ENCODE peak calls at places on chromosomes 5 and 9, in four cellular contexts. Y is stomach, P is Peyer's patch, K is lower lobe of right lung. A is an unnamed sample. For H3K4me1, the result is how much of the 10 kb centered on the place peaks cover.

GRCh38 chr9:107158321-107158720 is 124.8 kb upstream of the RAD23B start:
- DNase-seq in K (no peak), P (no peak), Y (no peak), A (no peak)

GRCh38 chr5:180090098-180090768 is 18.7 kb upstream of the RNF130 start:
- DNase-seq in K (peak), P (peak), Y (peak), A (no peak)

GRCh38 chr9:76433406-76433805 is 25.6 kb upstream of the GCNT1 start:
- DNase-seq in P (no peak), K (no peak), Y (no peak), A (no peak)

GRCh38 chr5:152376871-152377270 is 28.2 kb downstream of the NMUR2 start:
- DNase-seq in P (no peak), K (no peak), Y (no peak), A (no peak)

GRCh38 chr5:72817076-72817476 is 615 bp downstream of the TNPO1 start:
- DNase-seq in Y (peak), P (peak), K (peak), A (no peak)

GRCh38 chr5:93596676-93597441 is 13.8 kb downstream of the NR2F1 start:
- DNase-seq in Y (peak), K (peak), P (no peak), A (no peak)

GRCh38 chr9:132578367-132578932 is 4.0 kb upstream of the BARHL1 start:
- DNase-seq in Y (no peak), K (peak), P (no peak), A (no peak)

GRCh38 chr5:53035868-53036381 is 46.8 kb downstream of the ITGA2 start:
- DNase-seq in K (no peak), P (no peak), Y (no peak), A (no peak)

GRCh38 chr9:85534340-85534739 is 207.4 kb downstream of the AGTPBP1 start:
- DNase-seq in K (peak), Y (no peak), P (no peak), A (no peak)

GRCh38 chr9:112526973-112527372 is 40.3 kb downstream of the KIAA1958 start:
- DNase-seq in Y (no peak), K (no peak), P (no peak), A (no peak)

GRCh38 chr5:126877011-126877410 is 100.1 kb downstream of the LMNB1 start:
- DNase-seq in Y (no peak), K (no peak), P (no peak), A (no peak)

GRCh38 chr5:138752341-138752950 is 779 bp upstream of the CTNNA1 start:
- DNase-seq in Y (no peak), P (no peak), K (no peak), A (no peak)

GRCh38 chr9:111599092-111599947 is at the start of gene PTGR1:
- DNase-seq in K (peak), P (no peak), Y (peak), A (peak)

GRCh38 chr5:14143509-14143842 is 334 bp downstream of the TRIO start:
- DNase-seq in P (no peak), Y (no peak), K (no peak), A (no peak)

GRCh38 chr5:313265-313664 is 8.2 kb upstream of the AHRR start:
- DNase-seq in K (no peak), Y (no peak), P (no peak), A (no peak)

GRCh38 chr9:77440057-77440456 is 208.1 kb downstream of the GNA14 start:
- DNase-seq in K (no peak), Y (no peak), P (no peak), A (no peak)

GRCh38 chr5:83972236-83972635 is 251.6 kb upstream of the HAPLN1 start:
- DNase-seq in Y (no peak), P (no peak), K (no peak), A (no peak)

GRCh38 chr5:139762624-139763170 is 32.9 kb upstream of the PSD2 start:
- DNase-seq in Y (no peak), K (no peak), P (no peak), A (no peak)

GRCh38 chr5:137352095-137352494 is 147.0 kb downstream of the SPOCK1 start:
- DNase-seq in P (no peak), K (no peak), Y (no peak), A (no peak)

GRCh38 chr5:121251954-121252353 is 599.7 kb upstream of the FTMT start:
- DNase-seq in K (no peak), Y (no peak), P (no peak), A (no peak)

GRCh38 chr5:119357815-119358559 is 2.2 kb downstream of the TNFAIP8 start:
- DNase-seq in P (no peak), Y (no peak), K (no peak), A (no peak)
- H3K4me3 ChIP-seq in P (no peak), Y (peak), K (peak), A (no peak)

GRCh38 chr5:168941901-168942300 is 359.0 kb downstream of the SLIT3 start:
- DNase-seq in P (no peak), K (no peak), Y (no peak), A (no peak)

GRCh38 chr5:168939131-168939530 is 360.0 kb upstream of the PANK3 start:
- DNase-seq in P (no peak), K (no peak), Y (no peak), A (no peak)

GRCh38 chr5:168939887-168940534 is 360.8 kb upstream of the PANK3 start:
- DNase-seq in P (no peak), K (no peak), Y (no peak), A (no peak)

GRCh38 chr5:168943485-168943884 is 357.5 kb downstream of the SLIT3 start:
- DNase-seq in Y (no peak), K (no peak), P (no peak), A (no peak)

DNA sequence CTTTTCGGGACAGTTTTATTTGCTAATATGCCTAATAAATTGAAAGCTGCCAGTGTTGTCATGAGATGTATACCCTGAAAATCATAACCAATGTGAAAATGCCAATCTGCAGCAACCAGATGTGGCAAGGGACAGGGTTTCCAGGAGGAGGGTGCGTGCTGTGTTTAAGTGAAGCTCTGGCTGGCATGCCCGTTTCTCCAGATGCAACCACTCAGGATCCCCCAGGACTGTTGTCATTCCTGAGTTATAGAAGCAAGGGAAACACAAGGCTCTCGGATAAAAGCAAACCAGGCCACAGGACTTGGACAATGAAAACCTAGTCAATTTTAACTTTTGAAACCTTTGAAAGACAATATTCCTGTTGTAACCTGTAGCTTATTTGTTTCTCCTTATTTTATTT is 360.2 kb downstream of the SLIT3 start:
- DNase-seq in P (no peak), K (no peak), Y (no peak), A (no peak)
- H3K4me1 ChIP-seq in P (under half), K (under half), Y (under half), A (under half)

DNA sequence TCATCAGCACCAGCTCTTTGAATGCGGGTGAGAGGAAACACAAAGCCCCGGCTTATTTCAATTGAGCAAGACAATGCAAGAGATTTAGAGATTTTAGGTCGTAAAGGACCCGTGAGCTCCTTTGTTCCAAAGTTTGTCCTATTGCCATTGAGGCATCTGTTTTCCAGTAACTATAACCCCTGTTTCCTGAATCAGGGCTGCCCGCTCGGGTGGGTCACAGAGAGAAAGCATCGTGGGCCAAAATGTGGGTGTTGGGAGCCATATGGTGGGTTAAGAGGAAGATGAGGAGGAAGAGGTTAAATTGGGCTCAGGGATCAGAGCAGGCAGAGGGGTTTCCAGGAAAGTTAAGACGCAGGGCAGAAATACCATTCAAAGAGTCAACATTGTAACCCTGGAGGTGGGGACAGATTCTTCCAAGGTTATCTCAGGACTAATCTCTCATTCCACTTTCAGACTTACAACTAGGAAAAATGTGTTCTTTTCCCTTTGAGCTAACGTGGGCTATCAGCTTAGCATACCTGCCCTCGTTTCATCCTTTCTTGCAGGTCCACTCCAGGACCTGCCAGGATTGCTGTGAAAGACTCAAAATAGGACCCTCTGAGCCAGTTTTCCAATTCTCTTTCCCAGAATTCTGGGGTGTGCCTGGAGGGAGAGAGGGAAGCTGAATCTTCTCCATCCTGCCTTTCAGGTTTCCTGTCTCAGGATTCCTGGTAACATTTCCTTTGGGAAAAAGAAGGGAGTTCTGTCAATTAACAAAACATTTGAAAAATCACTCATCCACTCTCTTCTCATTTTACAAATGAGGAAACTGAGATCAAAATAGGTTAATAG is 95.5 kb upstream of the TAF11L2 start:
- DNase-seq in K (no peak), Y (no peak), P (no peak), A (no peak)
- H3K27ac ChIP-seq in K (no peak), Y (no peak), P (no peak), A (no peak)

GRCh38 chr9:108184941-108185340 is 670.8 kb downstream of the ACTL7B start:
- DNase-seq in Y (no peak), K (no peak), P (no peak), A (peak)
- H3K4me3 ChIP-seq in Y (no peak), K (no peak), P (no peak), A (no peak)

GRCh38 chr5:109849478-109850088 is 159.9 kb downstream of the MAN2A1 start:
- DNase-seq in P (no peak), K (no peak), Y (no peak), A (no peak)
- H3K4me1 ChIP-seq in P (under half), K (under half), Y (under half), A (under half)

DNA sequence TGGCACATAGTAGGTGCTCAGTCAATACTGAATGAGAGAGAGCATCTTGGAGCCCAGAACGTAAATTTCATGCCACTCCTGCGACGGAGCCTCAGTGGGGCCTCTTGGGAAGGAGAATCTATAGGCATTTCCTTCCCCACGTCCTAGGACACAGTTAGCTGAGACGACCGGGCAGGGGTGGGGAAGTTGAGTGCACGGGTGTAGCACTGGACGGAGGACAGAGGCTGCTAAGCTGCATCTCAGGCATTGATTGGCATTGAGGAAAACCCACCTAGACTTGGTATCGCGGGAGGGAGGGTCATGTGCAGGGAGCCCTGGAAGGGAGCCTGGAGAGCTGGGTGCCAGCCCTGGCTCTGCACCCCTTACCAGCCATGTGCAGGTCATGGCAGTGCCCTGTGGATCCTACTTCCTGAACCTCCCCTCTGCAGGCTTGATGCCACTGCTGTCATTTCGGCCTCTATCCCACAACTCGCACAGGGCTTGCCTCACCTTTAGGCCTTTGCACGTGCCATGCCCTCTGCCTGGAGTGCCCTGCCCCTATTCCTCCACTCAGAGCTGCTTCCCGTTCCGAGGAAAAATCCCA is 25.6 kb downstream of the NEK6 start:
- DNase-seq in Y (no peak), P (no peak), K (no peak), A (no peak)
- H3K27ac ChIP-seq in Y (peak), P (peak), K (peak), A (no peak)

A was measured in RWPE2.